ENCODE peak calls at places on chromosomes 16 and 17, in five cellular contexts. H is sigmoid colon, R is tibial nerve, M is SK-N-SH, N is suprapubic skin. C is an unnamed sample.

GRCh38 chr17:83098241-83099085 is 19.1 kb downstream of the METRNL start:
- DNase-seq in H (no peak), R (no peak), M (no peak), N (no peak), C (no peak)

GRCh38 chr17:81557276-81558114 is 5.3 kb upstream of the FAAP100 start:
- DNase-seq in H (no peak), R (no peak), M (no peak), N (no peak), C (no peak)

GRCh38 chr16:2211923-2212347 is 1.3 kb upstream of the BRICD5 start:
- DNase-seq in H (no peak), R (no peak), M (no peak), N (no peak), C (no peak)

GRCh38 chr16:35562471-35562870 is 2103.1 kb downstream of the TP53TG3F start:
- DNase-seq in H (no peak), R (no peak), M (no peak), N (no peak), C (no peak)

GRCh38 chr17:18371455-18371854 is 6.1 kb upstream of the EVPLL start:
- DNase-seq in H (no peak), R (no peak), M (no peak), N (no peak), C (no peak)

GRCh38 chr16:88650749-88651275 is at the start of gene CYBA:
- DNase-seq in H (peak; percentile 82), R (peak; percentile 31), M (peak; percentile 88), N (no peak), C (no peak)

GRCh38 chr17:76752006-76752405 is 14.1 kb downstream of the MFSD11 start:
- DNase-seq in H (no peak), R (no peak), M (no peak), N (no peak), C (no peak)

GRCh38 chr17:78120971-78121800 is 7.4 kb downstream of the TMC6 start:
- DNase-seq in H (no peak), R (no peak), M (no peak), N (no peak), C (no peak)

GRCh38 chr17:81527591-81528383 is at the start of gene FSCN2:
- DNase-seq in H (no peak), R (no peak), M (no peak), N (no peak), C (no peak)

GRCh38 chr16:23171234-23171948 is 11.2 kb upstream of the SCNN1G start:
- DNase-seq in H (no peak), R (no peak), M (no peak), N (no peak), C (no peak)

GRCh38 chr17:57379237-57380054 is 123.1 kb downstream of the MSI2 start:
- DNase-seq in H (no peak), R (no peak), M (peak; percentile 67), N (no peak), C (peak; percentile 36)

GRCh38 chr16:12538667-12539081 is 265.0 kb downstream of the CPPED1 start:
- DNase-seq in H (no peak), R (no peak), M (peak; percentile 31), N (no peak), C (no peak)

GRCh38 chr16:49747654-49748053 is 108.3 kb downstream of the ZNF423 start:
- DNase-seq in H (no peak), R (no peak), M (no peak), N (no peak), C (no peak)

GRCh38 chr16:84116720-84117481 is at the start of gene MBTPS1:
- DNase-seq in H (peak; percentile 99), R (peak; percentile 93), M (peak; percentile 99), N (peak; percentile 98), C (peak; percentile 98)

GRCh38 chr16:87924041-87924851 is 12.1 kb downstream of the CA5A start:
- DNase-seq in H (no peak), R (no peak), M (no peak), N (no peak), C (no peak)

GRCh38 chr17:6088141-6088540 is 18.0 kb downstream of the WSCD1 start:
- DNase-seq in H (no peak), R (no peak), M (no peak), N (no peak), C (no peak)

GRCh38 chr17:42608692-42609181 is 437 bp downstream of the RETREG3 start:
- DNase-seq in H (no peak), R (no peak), M (no peak), N (no peak), C (no peak)

GRCh38 chr16:64397945-64398508 is 723.8 kb downstream of the CDH11 start:
- DNase-seq in H (no peak), R (no peak), M (no peak), N (no peak), C (no peak)

GRCh38 chr16:89108412-89108811 is 14.8 kb downstream of the ACSF3 start:
- DNase-seq in H (no peak), R (no peak), M (no peak), N (no peak), C (no peak)

GRCh38 chr17:41718287-41718645 is 6.1 kb downstream of the GAST start:
- DNase-seq in H (no peak), R (no peak), M (no peak), N (no peak), C (no peak)

GRCh38 chr17:55005520-55005919 is 37.0 kb downstream of the STXBP4 start:
- DNase-seq in H (no peak), R (no peak), M (peak; percentile 20), N (no peak), C (no peak)

GRCh38 chr16:53504665-53505064 is 1.7 kb upstream of the AKTIP start:
- DNase-seq in H (no peak), R (no peak), M (no peak), N (no peak), C (peak; percentile 28)

GRCh38 chr16:75087040-75087979 is 29.3 kb downstream of the LDHD start:
- DNase-seq in H (peak; percentile 75), R (no peak), M (peak; percentile 36), N (no peak), C (peak; percentile 41)

GRCh38 chr16:68893710-68894705 is 50.7 kb downstream of the TANGO6 start:
- DNase-seq in H (no peak), R (no peak), M (no peak), N (peak; percentile 44), C (no peak)

GRCh38 chr16:10751291-10751697 is 7.7 kb downstream of the NUBP1 start:
- DNase-seq in H (no peak), R (no peak), M (peak; percentile 51), N (no peak), C (no peak)

DNA sequence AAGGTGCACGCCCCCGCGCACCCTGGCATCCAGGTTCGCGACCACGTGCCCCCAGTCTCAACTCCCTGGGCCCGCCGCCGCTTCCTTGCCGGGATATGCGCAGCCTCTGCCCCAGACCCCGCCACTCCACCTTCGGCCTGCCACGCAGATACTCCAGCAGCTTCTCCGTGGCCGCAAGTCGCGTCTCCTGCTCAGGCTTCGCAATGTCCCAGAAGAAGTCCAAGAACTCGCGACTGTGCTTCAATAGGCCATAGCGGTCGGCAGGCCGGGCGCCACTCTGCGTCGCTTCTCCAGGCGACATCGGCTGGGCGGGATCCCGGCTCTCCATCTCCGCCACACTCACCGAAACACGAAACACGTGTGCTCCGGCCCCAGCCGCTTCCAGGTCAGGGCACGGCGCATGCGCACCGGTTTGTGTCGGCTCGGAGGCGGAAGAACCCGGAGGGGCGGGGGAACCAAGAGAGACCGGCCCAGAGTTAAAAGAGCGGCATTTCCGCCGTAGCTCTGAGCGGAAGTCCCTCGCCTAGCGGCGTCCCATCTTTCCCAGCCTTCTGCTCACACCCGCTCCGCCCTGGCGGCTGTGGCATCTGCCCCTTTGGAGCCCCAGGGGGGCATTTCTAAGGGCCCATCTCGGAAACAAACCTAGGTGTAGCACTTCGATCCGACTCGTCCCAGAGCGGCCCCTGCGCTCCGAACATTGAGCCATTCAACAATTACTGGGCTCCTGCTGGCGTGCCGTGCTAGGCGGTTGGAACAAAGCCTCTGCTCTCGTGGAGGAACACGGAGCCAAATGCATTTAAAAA is at the start of gene MYBBP1A:
- DNase-seq in H (peak; percentile 98), R (peak; percentile 96), M (peak; percentile 100), N (peak; percentile 98), C (peak; percentile 97)
- TF ChIP-seq EP300 in H (no peak), R (peak; percentile 78), M (no peak), N (no peak), C (no peak)

GRCh38 chr17:8968503-8968902 is 3.0 kb upstream of the PIK3R5 start:
- DNase-seq in H (no peak), R (no peak), M (no peak), N (no peak), C (no peak)

GRCh38 chr17:8964801-8965393 is 610 bp downstream of the PIK3R5 start:
- DNase-seq in H (no peak), R (no peak), M (no peak), N (no peak), C (no peak)

GRCh38 chr17:8963665-8964258 is 1.7 kb downstream of the PIK3R5 start:
- DNase-seq in H (no peak), R (no peak), M (no peak), N (no peak), C (no peak)

GRCh38 chr17:8965394-8966168 is at the start of gene PIK3R5:
- DNase-seq in H (no peak), R (no peak), M (peak; percentile 60), N (no peak), C (no peak)

DNA sequence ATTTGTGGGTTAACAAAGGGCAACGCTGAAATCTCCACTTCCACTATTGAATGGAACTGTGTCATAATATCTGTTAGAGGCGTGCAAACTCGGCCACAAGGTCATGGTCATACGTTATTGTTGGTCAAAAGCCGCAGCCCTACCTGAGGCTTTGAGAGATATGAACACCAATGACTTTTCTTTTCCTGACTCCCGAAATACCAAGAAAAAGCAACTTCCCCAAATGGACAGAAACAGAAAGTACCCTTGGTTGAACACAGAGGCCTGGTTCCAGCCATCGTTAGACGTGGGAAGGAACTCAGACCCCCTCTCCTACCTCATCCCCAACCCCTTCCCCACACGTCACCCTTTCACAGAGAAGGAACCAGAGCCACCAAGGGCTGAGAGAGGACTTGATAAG is 1.4 kb upstream of the PIK3R5 start:
- DNase-seq in H (no peak), R (no peak), M (no peak), N (no peak), C (no peak)
- H3K4me1 ChIP-seq in H (no peaks in the 10 kb centered on the region), R (no peaks in the 10 kb centered on the region), M (no peaks in the 10 kb centered on the region), N (peaks cover 8% of the 10 kb centered on the region), C (no peaks in the 10 kb centered on the region)

GRCh38 chr17:61462734-61463067 is 10.5 kb downstream of the TBX4 start:
- DNase-seq in H (peak; percentile 39), R (no peak), M (no peak), N (no peak), C (no peak)
- H3K27me3 ChIP-seq in H (peaks cover 65% of the 10 kb centered on the region), R (no peaks in the 10 kb centered on the region), M (no peaks in the 10 kb centered on the region), N (peaks cover 67% of the 10 kb centered on the region), C (no peaks in the 10 kb centered on the region)

DNA sequence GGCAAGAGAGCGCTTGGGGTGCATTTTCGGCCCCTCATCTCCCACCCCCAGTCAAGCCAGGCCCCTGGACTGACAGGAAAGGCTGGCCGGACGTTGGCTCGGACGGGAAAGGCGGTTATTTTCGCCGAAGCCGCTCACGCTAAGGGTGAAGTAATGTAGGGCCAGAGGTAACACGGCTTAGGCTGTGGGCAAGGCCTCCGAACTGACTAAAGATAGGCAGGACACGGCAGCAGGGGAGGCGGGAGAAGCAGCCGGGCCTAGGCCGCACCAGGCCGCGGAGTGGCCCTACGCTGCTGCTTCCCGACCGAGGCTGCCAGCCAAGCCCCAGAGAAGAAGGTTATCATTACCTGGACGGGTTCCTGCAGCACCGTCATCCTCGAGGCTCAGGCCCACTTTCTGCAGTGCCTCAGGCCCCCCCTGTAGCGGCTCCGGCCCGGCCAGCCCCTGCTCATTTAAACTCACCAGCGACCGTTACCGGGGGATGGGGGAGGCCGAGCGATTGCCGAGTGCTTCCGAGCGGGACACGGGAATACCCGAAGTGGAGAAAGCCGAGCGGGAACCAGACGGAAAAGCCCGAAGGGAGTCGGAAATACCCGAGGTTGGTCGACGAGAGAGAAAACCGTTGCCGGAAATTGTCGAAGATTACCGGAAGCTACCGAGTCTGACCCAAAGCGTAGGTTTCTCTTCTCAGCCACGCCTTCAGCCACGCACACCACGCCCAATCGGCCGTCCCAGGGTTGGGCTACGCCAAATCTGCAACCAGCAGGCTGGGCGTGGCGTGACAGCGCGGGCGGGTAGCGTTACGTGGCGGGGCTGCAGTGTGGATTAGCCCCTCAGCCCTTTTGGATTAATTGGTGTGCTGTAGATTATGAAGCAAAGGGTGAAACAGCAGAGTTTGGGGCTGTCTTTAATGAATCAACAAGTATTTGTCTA is at the start of gene CDC27:
- DNase-seq in H (peak; percentile 99), R (peak; percentile 100), M (peak; percentile 97), N (peak; percentile 99), C (peak; percentile 100)
- TF ChIP-seq EP300 in H (no peak), R (peak; percentile 86), M (no peak), N (no peak), C (no peak)